ENCODE peak calls at places on chromosomes 7 and 10, in seven cellular contexts. One of them, this sample, is unnamed.

GRCh38 chr7:9657257-9657656 is 1223.8 kb downstream of the NXPH1 start:
- DNase-seq in GM12878: no peak
- DNase-seq in stomach: no peak
- DNase-seq in HCT116: no peak
- DNase-seq in sigmoid colon: no peak
- DNase-seq in transverse colon: no peak
- DNase-seq in prostate gland: no peak
- DNase-seq in this sample: no peak

GRCh38 chr7:149776305-149776704 is 2.9 kb upstream of the ZNF467 start:
- DNase-seq in GM12878: no peak
- DNase-seq in stomach: peak; percentile 68
- DNase-seq in HCT116: no peak
- DNase-seq in sigmoid colon: peak; percentile 84
- DNase-seq in transverse colon: no peak
- DNase-seq in prostate gland: no peak
- DNase-seq in this sample: no peak

GRCh38 chr7:119572132-119572531 is 700.8 kb upstream of the KCND2 start:
- DNase-seq in GM12878: no peak
- DNase-seq in stomach: no peak
- DNase-seq in HCT116: no peak
- DNase-seq in sigmoid colon: no peak
- DNase-seq in transverse colon: no peak
- DNase-seq in prostate gland: no peak
- DNase-seq in this sample: no peak

GRCh38 chr7:519974-520458 is 370 bp upstream of the PDGFA start:
- DNase-seq in GM12878: no peak
- DNase-seq in stomach: peak; percentile 63
- DNase-seq in HCT116: no peak
- DNase-seq in sigmoid colon: peak; percentile 80
- DNase-seq in transverse colon: peak; percentile 48
- DNase-seq in prostate gland: no peak
- DNase-seq in this sample: no peak

GRCh38 chr7:30596043-30596641 is 1.5 kb downstream of the GARS1 start:
- DNase-seq in GM12878: no peak
- DNase-seq in stomach: no peak
- DNase-seq in HCT116: no peak
- DNase-seq in sigmoid colon: no peak
- DNase-seq in transverse colon: no peak
- DNase-seq in prostate gland: no peak
- DNase-seq in this sample: no peak

GRCh38 chr10:126191192-126191591 is 197.1 kb downstream of the ADAM12 start:
- DNase-seq in GM12878: no peak
- DNase-seq in stomach: no peak
- DNase-seq in HCT116: no peak
- DNase-seq in sigmoid colon: no peak
- DNase-seq in transverse colon: no peak
- DNase-seq in prostate gland: no peak
- DNase-seq in this sample: no peak

GRCh38 chr7:137986252-137987010 is 15.5 kb downstream of the CREB3L2 start:
- DNase-seq in GM12878: no peak
- DNase-seq in stomach: peak; percentile 35
- DNase-seq in HCT116: no peak
- DNase-seq in sigmoid colon: peak; percentile 79
- DNase-seq in transverse colon: peak; percentile 38
- DNase-seq in prostate gland: no peak
- DNase-seq in this sample: no peak

GRCh38 chr10:6023661-6024333 is 38.4 kb downstream of the IL2RA start:
- DNase-seq in GM12878: no peak
- DNase-seq in stomach: no peak
- DNase-seq in HCT116: no peak
- DNase-seq in sigmoid colon: no peak
- DNase-seq in transverse colon: no peak
- DNase-seq in prostate gland: peak; percentile 31
- DNase-seq in this sample: no peak

GRCh38 chr10:12720217-12720981 is 281.1 kb downstream of the CCDC3 start:
- DNase-seq in GM12878: no peak
- DNase-seq in stomach: peak; percentile 97
- DNase-seq in HCT116: peak; percentile 96
- DNase-seq in sigmoid colon: peak; percentile 84
- DNase-seq in transverse colon: peak; percentile 92
- DNase-seq in prostate gland: peak; percentile 97
- DNase-seq in this sample: no peak

GRCh38 chr10:6746782-6747181 is 166.7 kb upstream of the PRKCQ start:
- DNase-seq in GM12878: no peak
- DNase-seq in stomach: no peak
- DNase-seq in HCT116: no peak
- DNase-seq in sigmoid colon: no peak
- DNase-seq in transverse colon: no peak
- DNase-seq in prostate gland: no peak
- DNase-seq in this sample: no peak

GRCh38 chr10:72066318-72067284 is 21.8 kb downstream of the SPOCK2 start:
- DNase-seq in GM12878: no peak
- DNase-seq in stomach: no peak
- DNase-seq in HCT116: no peak
- DNase-seq in sigmoid colon: peak; percentile 85
- DNase-seq in transverse colon: no peak
- DNase-seq in prostate gland: no peak
- DNase-seq in this sample: no peak
- TF ChIP-seq POLR2AphosphoS5 in GM12878: no peak
- TF ChIP-seq POLR2AphosphoS5 in stomach: no peak
- TF ChIP-seq POLR2AphosphoS5 in HCT116: no peak
- TF ChIP-seq POLR2AphosphoS5 in sigmoid colon: no peak
- TF ChIP-seq POLR2AphosphoS5 in transverse colon: no peak
- TF ChIP-seq POLR2AphosphoS5 in prostate gland: no peak
- TF ChIP-seq POLR2AphosphoS5 in this sample: no peak

GRCh38 chr7:159027091-159027802 is 117.4 kb downstream of the VIPR2 start:
- DNase-seq in GM12878: no peak
- DNase-seq in stomach: no peak
- DNase-seq in HCT116: no peak
- DNase-seq in sigmoid colon: peak; percentile 63
- DNase-seq in transverse colon: peak; percentile 5
- DNase-seq in prostate gland: no peak
- DNase-seq in this sample: no peak
- TF ChIP-seq CTCF in GM12878: no peak
- TF ChIP-seq CTCF in stomach: no peak
- TF ChIP-seq CTCF in HCT116: no peak
- TF ChIP-seq CTCF in sigmoid colon: no peak
- TF ChIP-seq CTCF in transverse colon: no peak
- TF ChIP-seq CTCF in prostate gland: no peak
- TF ChIP-seq CTCF in this sample: no peak

GRCh38 chr10:71805776-71806705 is 32.7 kb upstream of the VSIR start:
- DNase-seq in GM12878: no peak
- DNase-seq in stomach: peak; percentile 64
- DNase-seq in HCT116: peak; percentile 10
- DNase-seq in sigmoid colon: no peak
- DNase-seq in transverse colon: peak; percentile 64
- DNase-seq in prostate gland: no peak
- DNase-seq in this sample: no peak
- TF ChIP-seq POLR2AphosphoS5 in GM12878: no peak
- TF ChIP-seq POLR2AphosphoS5 in stomach: peak; percentile 20
- TF ChIP-seq POLR2AphosphoS5 in HCT116: no peak
- TF ChIP-seq POLR2AphosphoS5 in sigmoid colon: no peak
- TF ChIP-seq POLR2AphosphoS5 in transverse colon: no peak
- TF ChIP-seq POLR2AphosphoS5 in prostate gland: no peak
- TF ChIP-seq POLR2AphosphoS5 in this sample: no peak

GRCh38 chr10:87818505-87819273 is 663 bp upstream of the ATAD1 start:
- DNase-seq in GM12878: peak; percentile 63
- DNase-seq in stomach: peak; percentile 31
- DNase-seq in HCT116: no peak
- DNase-seq in sigmoid colon: peak; percentile 56
- DNase-seq in transverse colon: peak; percentile 54
- DNase-seq in prostate gland: no peak
- DNase-seq in this sample: no peak
- TF ChIP-seq CTCF in GM12878: no peak
- TF ChIP-seq CTCF in stomach: no peak
- TF ChIP-seq CTCF in HCT116: no peak
- TF ChIP-seq CTCF in sigmoid colon: no peak
- TF ChIP-seq CTCF in transverse colon: no peak
- TF ChIP-seq CTCF in prostate gland: no peak
- TF ChIP-seq CTCF in this sample: no peak

GRCh38 chr10:65346466-65346865 is 1579.4 kb upstream of the LRRTM3 start:
- DNase-seq in GM12878: no peak
- DNase-seq in stomach: no peak
- DNase-seq in HCT116: no peak
- DNase-seq in sigmoid colon: no peak
- DNase-seq in transverse colon: no peak
- DNase-seq in prostate gland: no peak
- DNase-seq in this sample: no peak

GRCh38 chr10:65340340-65340739 is 1585.5 kb upstream of the LRRTM3 start:
- DNase-seq in GM12878: no peak
- DNase-seq in stomach: no peak
- DNase-seq in HCT116: no peak
- DNase-seq in sigmoid colon: no peak
- DNase-seq in transverse colon: no peak
- DNase-seq in prostate gland: no peak
- DNase-seq in this sample: no peak

GRCh38 chr10:65342226-65342625 is 1583.6 kb upstream of the LRRTM3 start:
- DNase-seq in GM12878: no peak
- DNase-seq in stomach: no peak
- DNase-seq in HCT116: no peak
- DNase-seq in sigmoid colon: no peak
- DNase-seq in transverse colon: no peak
- DNase-seq in prostate gland: no peak
- DNase-seq in this sample: no peak

GRCh38 chr10:65341323-65341922 is 1584.4 kb upstream of the LRRTM3 start:
- DNase-seq in GM12878: no peak
- DNase-seq in stomach: no peak
- DNase-seq in HCT116: no peak
- DNase-seq in sigmoid colon: no peak
- DNase-seq in transverse colon: no peak
- DNase-seq in prostate gland: no peak
- DNase-seq in this sample: no peak
- TF ChIP-seq POLR2AphosphoS5 in GM12878: no peak
- TF ChIP-seq POLR2AphosphoS5 in stomach: no peak
- TF ChIP-seq POLR2AphosphoS5 in HCT116: no peak
- TF ChIP-seq POLR2AphosphoS5 in sigmoid colon: no peak
- TF ChIP-seq POLR2AphosphoS5 in transverse colon: no peak
- TF ChIP-seq POLR2AphosphoS5 in prostate gland: no peak
- TF ChIP-seq POLR2AphosphoS5 in this sample: no peak